ENCODE peak calls at places on chromosomes 1 and 21, in seven cellular contexts. F is upper lobe of right lung, D is stomach, V is K562, Z is foreskin fibroblast, R is body of pancreas, U is AG04450. Y is an unnamed sample.

GRCh38 chr1:87129606-87130005 is 199.1 kb upstream of the LMO4 start:
- DNase-seq in F (no peak), D (no peak), V (no peak), Z (no peak), R (no peak), U (no peak), Y (no peak)

GRCh38 chr1:38004284-38005101 is 821 bp downstream of the FHL3 start:
- DNase-seq in F (peak; percentile 64), D (no peak), V (no peak), Z (no peak), R (peak; percentile 15), U (no peak), Y (no peak)

GRCh38 chr1:116232989-116233514 is 121.9 kb downstream of the MAB21L3 start:
- DNase-seq in F (no peak), D (no peak), V (no peak), Z (no peak), R (no peak), U (no peak), Y (no peak)

GRCh38 chr1:107786214-107786842 is 178.7 kb downstream of the VAV3 start:
- DNase-seq in F (no peak), D (no peak), V (no peak), Z (no peak), R (no peak), U (no peak), Y (no peak)

GRCh38 chr1:117661027-117661426 is 55.2 kb downstream of the TENT5C start:
- DNase-seq in F (no peak), D (no peak), V (no peak), Z (no peak), R (no peak), U (no peak), Y (no peak)

GRCh38 chr1:56758135-56758534 is 61.1 kb downstream of the FYB2 start:
- DNase-seq in F (no peak), D (peak; percentile 43), V (no peak), Z (no peak), R (peak; percentile 20), U (no peak), Y (peak; percentile 18)

GRCh38 chr1:78375996-78376395 is 114.8 kb upstream of the PTGFR start:
- DNase-seq in F (no peak), D (no peak), V (no peak), Z (peak; percentile 57), R (no peak), U (no peak), Y (no peak)

GRCh38 chr21:26506951-26507350 is 66.1 kb downstream of the CYYR1 start:
- DNase-seq in F (no peak), D (no peak), V (no peak), Z (peak; percentile 37), R (no peak), U (no peak), Y (no peak)

GRCh38 chr1:12188115-12188514 is 21.3 kb downstream of the TNFRSF1B start:
- DNase-seq in F (no peak), D (no peak), V (no peak), Z (no peak), R (no peak), U (no peak), Y (no peak)

GRCh38 chr1:3066250-3066711 is 2.7 kb upstream of the PRDM16 start:
- DNase-seq in F (peak; percentile 88), D (peak; percentile 81), V (no peak), Z (no peak), R (peak; percentile 90), U (no peak), Y (no peak)
- H3K4me3 ChIP-seq in F (no peak overlapping the region), D (peak overlapping the region; percentile 55), V (no peak overlapping the region), Z (no peak overlapping the region), R (no peak overlapping the region), U (no peak overlapping the region), Y (no peak overlapping the region)

GRCh38 chr1:203628185-203628996 is 1.8 kb downstream of the ATP2B4 start:
- DNase-seq in F (peak; percentile 81), D (no peak), V (no peak), Z (no peak), R (peak; percentile 34), U (no peak), Y (no peak)
- TF ChIP-seq CTCF in F (no peak), D (no peak), V (no peak), Z (peak; percentile 41), R (no peak), U (peak; percentile 49), Y (no peak)

GRCh38 chr1:245810789-245811337 is 656.1 kb downstream of the KIF26B start:
- DNase-seq in F (no peak), D (no peak), V (no peak), Z (no peak), R (no peak), U (no peak), Y (no peak)
- H3K4me3 ChIP-seq in F (no peak overlapping the region), D (no peak overlapping the region), V (no peak overlapping the region), Z (no peak overlapping the region), R (no peak overlapping the region), U (no peak overlapping the region), Y (no peak overlapping the region)

DNA sequence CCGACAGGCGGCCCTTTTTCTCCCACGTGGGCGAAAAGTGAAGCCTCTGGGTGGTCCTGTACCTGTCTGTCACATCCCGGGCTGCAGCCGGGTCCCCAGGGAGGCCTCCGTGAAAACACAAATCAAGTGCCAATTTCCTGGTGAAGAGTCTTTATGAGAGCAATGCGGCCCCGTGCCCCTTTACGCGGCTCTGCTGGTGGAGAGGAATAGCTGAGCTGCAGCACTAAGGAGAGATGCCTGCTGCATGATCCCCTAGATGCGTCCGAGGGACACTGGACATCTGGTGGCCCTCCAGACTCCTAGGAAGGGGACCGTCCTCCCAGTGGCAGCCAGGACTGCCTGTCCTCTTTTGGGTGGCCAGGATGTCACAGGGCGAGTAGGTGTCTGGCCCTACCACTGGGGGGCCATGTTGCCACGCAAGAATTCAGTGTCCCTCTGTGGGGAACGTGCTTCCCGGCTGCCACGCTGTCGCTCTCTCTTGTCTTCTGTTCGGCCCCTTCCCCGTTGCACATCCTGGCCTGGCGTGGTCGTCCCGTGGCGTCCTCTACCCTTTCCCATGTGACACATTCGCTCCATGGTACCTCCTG is 38.7 kb downstream of the COL18A1 start:
- DNase-seq in F (no peak), D (no peak), V (no peak), Z (no peak), R (no peak), U (no peak), Y (no peak)
- TF ChIP-seq CTCF in F (no peak), D (no peak), V (no peak), Z (no peak), R (no peak), U (no peak), Y (peak; percentile 16)

GRCh38 chr1:205517763-205518162 is 13.3 kb downstream of the CDK18 start:
- DNase-seq in F (no peak), D (no peak), V (no peak), Z (no peak), R (no peak), U (no peak), Y (no peak)

GRCh38 chr1:205517288-205517687 is 12.8 kb downstream of the CDK18 start:
- DNase-seq in F (no peak), D (no peak), V (no peak), Z (no peak), R (no peak), U (no peak), Y (peak; percentile 96)

GRCh38 chr1:205516362-205516761 is 11.9 kb downstream of the CDK18 start:
- DNase-seq in F (no peak), D (no peak), V (no peak), Z (no peak), R (no peak), U (no peak), Y (no peak)

GRCh38 chr1:205514211-205515142 is 10.0 kb downstream of the CDK18 start:
- DNase-seq in F (no peak), D (no peak), V (no peak), Z (no peak), R (no peak), U (no peak), Y (no peak)

GRCh38 chr1:205515781-205516253 is 11.3 kb downstream of the CDK18 start:
- DNase-seq in F (no peak), D (no peak), V (peak; percentile 57), Z (no peak), R (no peak), U (no peak), Y (no peak)
- H3K4me3 ChIP-seq in F (no peak overlapping the region), D (no peak overlapping the region), V (no peak overlapping the region), Z (no peak overlapping the region), R (no peak overlapping the region), U (no peak overlapping the region), Y (no peak overlapping the region)

GRCh38 chr1:58783993-58784757 is at the start of gene JUN:
- DNase-seq in F (peak; percentile 100), D (peak; percentile 99), V (peak; percentile 99), Z (peak; percentile 100), R (peak; percentile 100), U (peak; percentile 99), Y (peak; percentile 99)

GRCh38 chr1:58785424-58786058 is 1.7 kb upstream of the JUN start:
- DNase-seq in F (peak; percentile 86), D (peak; percentile 82), V (no peak), Z (no peak), R (peak; percentile 89), U (no peak), Y (peak; percentile 81)

GRCh38 chr1:58786184-58786926 is 2.5 kb upstream of the JUN start:
- DNase-seq in F (no peak), D (no peak), V (no peak), Z (peak; percentile 60), R (no peak), U (no peak), Y (no peak)

GRCh38 chr1:58783090-58783992 is 506 bp downstream of the JUN start:
- DNase-seq in F (peak; percentile 85), D (peak; percentile 63), V (peak; percentile 22), Z (no peak), R (peak; percentile 66), U (no peak), Y (no peak)

DNA sequence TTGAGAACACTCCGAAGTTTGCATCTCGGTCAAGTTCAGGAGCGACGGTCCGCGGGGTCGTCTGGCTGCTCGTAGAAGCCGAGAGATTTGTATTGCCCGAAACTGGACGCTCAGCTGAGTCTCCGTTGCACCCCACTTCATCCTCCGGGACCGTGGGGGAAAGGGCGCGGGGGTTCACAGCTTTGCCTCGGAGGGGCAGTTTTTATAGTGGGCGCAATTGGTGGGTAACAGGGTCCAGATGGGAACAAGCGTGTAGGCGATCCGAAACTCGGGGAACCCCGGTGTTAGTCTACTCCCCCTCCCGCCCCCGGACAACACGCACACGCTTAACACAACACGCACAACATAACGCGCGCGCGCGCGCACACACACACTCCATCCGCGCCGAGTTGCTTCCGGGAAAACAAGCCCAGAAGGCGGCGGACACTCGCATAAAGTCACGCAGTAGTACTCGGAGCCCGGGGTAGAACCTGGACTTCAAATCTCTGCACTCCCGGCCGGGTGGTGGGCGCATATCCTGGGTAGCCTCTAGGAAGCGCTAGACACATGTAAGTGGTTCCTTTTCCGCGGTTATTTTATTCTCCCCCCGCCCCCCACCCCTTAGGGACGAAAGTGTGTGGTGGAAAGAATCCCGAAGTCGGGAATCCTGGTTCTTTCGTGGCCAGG is 1.0 kb upstream of the JUN start:
- DNase-seq in F (peak; percentile 94), D (peak; percentile 89), V (peak; percentile 64), Z (peak; percentile 95), R (peak; percentile 90), U (peak; percentile 86), Y (peak; percentile 79)
- TF ChIP-seq CTCF in F (peak; percentile 64), D (no peak), V (peak; percentile 73), Z (peak; percentile 75), R (peak; percentile 40), U (peak; percentile 82), Y (peak; percentile 58)

GRCh38 chr21:18244721-18245486 is at the start of gene CHODL:
- DNase-seq in F (peak; percentile 63), D (no peak), V (no peak), Z (no peak), R (no peak), U (no peak), Y (no peak)
- H3K4me3 ChIP-seq in F (peak within 1 kb of the TSS; percentile 39), D (peak within 1 kb of the TSS; percentile 33), V (no peak within 1 kb of the TSS), Z (peak within 1 kb of the TSS; percentile 29), R (no peak within 1 kb of the TSS), U (no peak within 1 kb of the TSS), Y (no peak within 1 kb of the TSS)

GRCh38 chr1:8439015-8439702 is 121.2 kb downstream of the SLC45A1 start:
- DNase-seq in F (peak; percentile 86), D (peak; percentile 76), V (peak; percentile 76), Z (peak; percentile 78), R (peak; percentile 71), U (peak; percentile 62), Y (peak; percentile 67)
- TF ChIP-seq CTCF in F (no peak), D (no peak), V (peak; percentile 43), Z (no peak), R (no peak), U (no peak), Y (no peak)

Y was measured in LNCaP clone FGC.